ENCODE peak calls at places on chromosomes 5 and 9, in ten cellular contexts. One of them, this sample, is unnamed.

GRCh38 chr9:37011530-37011929 is 22.5 kb downstream of the PAX5 start:
- DNase-seq in Peyer's patch: no peak
- DNase-seq in RPMI7951: no peak
- DNase-seq in stimulated activated CD4-positive, alpha-beta T cell treated with anti-CD3 and anti-CD28 coated beads, Interleukin-2, amount 100 ng/mL, for 24 hours: no peak
- DNase-seq in non-pigmented ciliary epithelial cell: no peak
- DNase-seq in activated CD4-positive, alpha-beta T cell treated with anti-CD3 and anti-CD28 coated beads for 24 hours: no peak
- DNase-seq in aorta: no peak
- DNase-seq in activated naive CD4-positive, alpha-beta T cell: no peak
- DNase-seq in T-cell: no peak
- DNase-seq in lung microvascular endothelial cell: no peak
- DNase-seq in this sample: no peak

GRCh38 chr5:96880402-96881164 is 4.3 kb downstream of the ERAP2 start:
- DNase-seq in lung microvascular endothelial cell: peak
- DNase-seq in non-pigmented ciliary epithelial cell: no peak
- DNase-seq in RPMI7951: peak
- DNase-seq in activated CD4-positive, alpha-beta T cell treated with anti-CD3 and anti-CD28 coated beads for 24 hours: no peak
- DNase-seq in Peyer's patch: no peak
- DNase-seq in aorta: no peak
- DNase-seq in stimulated activated CD4-positive, alpha-beta T cell treated with anti-CD3 and anti-CD28 coated beads, Interleukin-2, amount 100 ng/mL, for 24 hours: no peak
- DNase-seq in T-cell: no peak
- DNase-seq in activated naive CD4-positive, alpha-beta T cell: no peak
- DNase-seq in this sample: no peak

GRCh38 chr5:10329808-10330481 is 22.2 kb upstream of the CMBL start:
- DNase-seq in lung microvascular endothelial cell: no peak
- DNase-seq in aorta: no peak
- DNase-seq in activated naive CD4-positive, alpha-beta T cell: no peak
- DNase-seq in Peyer's patch: no peak
- DNase-seq in T-cell: no peak
- DNase-seq in non-pigmented ciliary epithelial cell: no peak
- DNase-seq in RPMI7951: peak
- DNase-seq in activated CD4-positive, alpha-beta T cell treated with anti-CD3 and anti-CD28 coated beads for 24 hours: no peak
- DNase-seq in stimulated activated CD4-positive, alpha-beta T cell treated with anti-CD3 and anti-CD28 coated beads, Interleukin-2, amount 100 ng/mL, for 24 hours: no peak
- DNase-seq in this sample: peak

GRCh38 chr9:109993250-109993978 is 213.4 kb downstream of the PALM2AKAP2 start:
- DNase-seq in stimulated activated CD4-positive, alpha-beta T cell treated with anti-CD3 and anti-CD28 coated beads, Interleukin-2, amount 100 ng/mL, for 24 hours: no peak
- DNase-seq in T-cell: no peak
- DNase-seq in non-pigmented ciliary epithelial cell: no peak
- DNase-seq in lung microvascular endothelial cell: no peak
- DNase-seq in aorta: no peak
- DNase-seq in activated CD4-positive, alpha-beta T cell treated with anti-CD3 and anti-CD28 coated beads for 24 hours: no peak
- DNase-seq in Peyer's patch: no peak
- DNase-seq in RPMI7951: no peak
- DNase-seq in activated naive CD4-positive, alpha-beta T cell: no peak
- DNase-seq in this sample: no peak

GRCh38 chr5:67235399-67236110 is 39.0 kb upstream of the CD180 start:
- DNase-seq in non-pigmented ciliary epithelial cell: no peak
- DNase-seq in stimulated activated CD4-positive, alpha-beta T cell treated with anti-CD3 and anti-CD28 coated beads, Interleukin-2, amount 100 ng/mL, for 24 hours: no peak
- DNase-seq in RPMI7951: no peak
- DNase-seq in activated naive CD4-positive, alpha-beta T cell: no peak
- DNase-seq in Peyer's patch: no peak
- DNase-seq in aorta: no peak
- DNase-seq in T-cell: no peak
- DNase-seq in lung microvascular endothelial cell: no peak
- DNase-seq in activated CD4-positive, alpha-beta T cell treated with anti-CD3 and anti-CD28 coated beads for 24 hours: no peak
- DNase-seq in this sample: no peak

GRCh38 chr5:139734517-139734916 is 61.1 kb upstream of the PSD2 start:
- DNase-seq in Peyer's patch: no peak
- DNase-seq in activated CD4-positive, alpha-beta T cell treated with anti-CD3 and anti-CD28 coated beads for 24 hours: no peak
- DNase-seq in activated naive CD4-positive, alpha-beta T cell: no peak
- DNase-seq in T-cell: no peak
- DNase-seq in non-pigmented ciliary epithelial cell: no peak
- DNase-seq in aorta: no peak
- DNase-seq in lung microvascular endothelial cell: no peak
- DNase-seq in RPMI7951: no peak
- DNase-seq in stimulated activated CD4-positive, alpha-beta T cell treated with anti-CD3 and anti-CD28 coated beads, Interleukin-2, amount 100 ng/mL, for 24 hours: no peak
- DNase-seq in this sample: no peak

GRCh38 chr9:78958887-78959286 is 612.9 kb upstream of the TLE4 start:
- DNase-seq in non-pigmented ciliary epithelial cell: no peak
- DNase-seq in activated naive CD4-positive, alpha-beta T cell: no peak
- DNase-seq in lung microvascular endothelial cell: no peak
- DNase-seq in T-cell: no peak
- DNase-seq in RPMI7951: no peak
- DNase-seq in Peyer's patch: no peak
- DNase-seq in stimulated activated CD4-positive, alpha-beta T cell treated with anti-CD3 and anti-CD28 coated beads, Interleukin-2, amount 100 ng/mL, for 24 hours: no peak
- DNase-seq in activated CD4-positive, alpha-beta T cell treated with anti-CD3 and anti-CD28 coated beads for 24 hours: no peak
- DNase-seq in aorta: no peak
- DNase-seq in this sample: no peak

GRCh38 chr9:96413312-96414221 is 4.6 kb downstream of the ZNF367 start:
- DNase-seq in RPMI7951: no peak
- DNase-seq in non-pigmented ciliary epithelial cell: no peak
- DNase-seq in stimulated activated CD4-positive, alpha-beta T cell treated with anti-CD3 and anti-CD28 coated beads, Interleukin-2, amount 100 ng/mL, for 24 hours: no peak
- DNase-seq in aorta: no peak
- DNase-seq in activated naive CD4-positive, alpha-beta T cell: no peak
- DNase-seq in T-cell: no peak
- DNase-seq in Peyer's patch: no peak
- DNase-seq in lung microvascular endothelial cell: peak
- DNase-seq in activated CD4-positive, alpha-beta T cell treated with anti-CD3 and anti-CD28 coated beads for 24 hours: no peak
- DNase-seq in this sample: no peak

GRCh38 chr9:21761309-21761901 is 41.0 kb upstream of the MTAP start:
- DNase-seq in T-cell: no peak
- DNase-seq in aorta: no peak
- DNase-seq in Peyer's patch: no peak
- DNase-seq in RPMI7951: peak
- DNase-seq in lung microvascular endothelial cell: no peak
- DNase-seq in non-pigmented ciliary epithelial cell: no peak
- DNase-seq in stimulated activated CD4-positive, alpha-beta T cell treated with anti-CD3 and anti-CD28 coated beads, Interleukin-2, amount 100 ng/mL, for 24 hours: peak
- DNase-seq in activated CD4-positive, alpha-beta T cell treated with anti-CD3 and anti-CD28 coated beads for 24 hours: peak
- DNase-seq in activated naive CD4-positive, alpha-beta T cell: no peak
- DNase-seq in this sample: no peak

GRCh38 chr9:76107487-76107886 is 217.0 kb downstream of the PCSK5 start:
- DNase-seq in aorta: no peak
- DNase-seq in T-cell: no peak
- DNase-seq in RPMI7951: no peak
- DNase-seq in lung microvascular endothelial cell: no peak
- DNase-seq in non-pigmented ciliary epithelial cell: no peak
- DNase-seq in activated CD4-positive, alpha-beta T cell treated with anti-CD3 and anti-CD28 coated beads for 24 hours: no peak
- DNase-seq in Peyer's patch: no peak
- DNase-seq in activated naive CD4-positive, alpha-beta T cell: no peak
- DNase-seq in stimulated activated CD4-positive, alpha-beta T cell treated with anti-CD3 and anti-CD28 coated beads, Interleukin-2, amount 100 ng/mL, for 24 hours: no peak
- DNase-seq in this sample: no peak

GRCh38 chr5:154607746-154608145 is 129.7 kb upstream of the HAND1 start:
- DNase-seq in lung microvascular endothelial cell: no peak
- DNase-seq in stimulated activated CD4-positive, alpha-beta T cell treated with anti-CD3 and anti-CD28 coated beads, Interleukin-2, amount 100 ng/mL, for 24 hours: no peak
- DNase-seq in aorta: no peak
- DNase-seq in non-pigmented ciliary epithelial cell: no peak
- DNase-seq in activated naive CD4-positive, alpha-beta T cell: no peak
- DNase-seq in Peyer's patch: no peak
- DNase-seq in activated CD4-positive, alpha-beta T cell treated with anti-CD3 and anti-CD28 coated beads for 24 hours: no peak
- DNase-seq in T-cell: no peak
- DNase-seq in RPMI7951: no peak
- DNase-seq in this sample: no peak

GRCh38 chr5:28369418-28369817 is 1331.0 kb upstream of the CDH9 start:
- DNase-seq in activated naive CD4-positive, alpha-beta T cell: no peak
- DNase-seq in activated CD4-positive, alpha-beta T cell treated with anti-CD3 and anti-CD28 coated beads for 24 hours: no peak
- DNase-seq in aorta: no peak
- DNase-seq in stimulated activated CD4-positive, alpha-beta T cell treated with anti-CD3 and anti-CD28 coated beads, Interleukin-2, amount 100 ng/mL, for 24 hours: no peak
- DNase-seq in RPMI7951: no peak
- DNase-seq in Peyer's patch: no peak
- DNase-seq in T-cell: no peak
- DNase-seq in non-pigmented ciliary epithelial cell: peak
- DNase-seq in lung microvascular endothelial cell: no peak
- DNase-seq in this sample: no peak

GRCh38 chr5:39464096-39464495 is 39.3 kb upstream of the DAB2 start:
- DNase-seq in non-pigmented ciliary epithelial cell: no peak
- DNase-seq in T-cell: no peak
- DNase-seq in activated naive CD4-positive, alpha-beta T cell: no peak
- DNase-seq in activated CD4-positive, alpha-beta T cell treated with anti-CD3 and anti-CD28 coated beads for 24 hours: no peak
- DNase-seq in lung microvascular endothelial cell: no peak
- DNase-seq in aorta: no peak
- DNase-seq in stimulated activated CD4-positive, alpha-beta T cell treated with anti-CD3 and anti-CD28 coated beads, Interleukin-2, amount 100 ng/mL, for 24 hours: no peak
- DNase-seq in RPMI7951: no peak
- DNase-seq in Peyer's patch: no peak
- DNase-seq in this sample: no peak

This sample was measured in sciatic nerve.